ENCODE peak calls at places on chromosomes 12 and 14, in seven cellular contexts. T is NCI-H2081, L is heart left ventricle, C is head of caudate nucleus, S is NCI-H1105 treated with DMSO at 0.1 percent for 48 hours, J is AG09309, I is WERI-Rb-1. G is an unnamed sample.

GRCh38 chr12:64806593-64806992 is 17.9 kb upstream of the TBC1D30 start:
- DNase-seq in T (peak), L (no peak), C (no peak), S (no peak), J (no peak), I (no peak), G (no peak)

GRCh38 chr12:114774181-114774580 is 90.2 kb upstream of the TBX3 start:
- DNase-seq in T (no peak), L (no peak), C (no peak), S (no peak), J (no peak), I (no peak), G (no peak)

GRCh38 chr12:96495841-96496545 is 6.6 kb downstream of the CFAP54 start:
- DNase-seq in T (no peak), L (no peak), C (no peak), S (no peak), J (no peak), I (no peak), G (no peak)

GRCh38 chr12:89709157-89709993 is 737 bp upstream of the ATP2B1 start:
- DNase-seq in T (peak), L (peak), C (peak), S (peak), J (peak), I (peak), G (peak)

GRCh38 chr14:90846511-90846910 is 30.3 kb upstream of the TTC7B start:
- DNase-seq in T (no peak), L (no peak), C (no peak), S (no peak), J (no peak), I (no peak), G (no peak)

GRCh38 chr12:49482095-49483051 is 56.5 kb upstream of the KCNH3 start:
- DNase-seq in T (peak), L (no peak), C (no peak), S (peak), J (no peak), I (no peak), G (no peak)

GRCh38 chr12:51442324-51442723 is 17.7 kb downstream of the SLC4A8 start:
- DNase-seq in T (no peak), L (no peak), C (no peak), S (no peak), J (peak), I (no peak), G (no peak)

GRCh38 chr12:2580821-2581220 is 213.9 kb upstream of the FKBP4 start:
- DNase-seq in T (no peak), L (no peak), C (no peak), S (no peak), J (peak), I (no peak), G (no peak)

GRCh38 chr12:5335059-5335458 is 96.8 kb upstream of the NTF3 start:
- DNase-seq in T (no peak), L (no peak), C (no peak), S (no peak), J (no peak), I (no peak), G (no peak)

GRCh38 chr12:20420557-20420956 is 52.2 kb downstream of the PDE3A start:
- DNase-seq in T (no peak), L (no peak), C (no peak), S (no peak), J (no peak), I (no peak), G (no peak)

GRCh38 chr14:23915559-23915958 is 38.0 kb upstream of the DHRS4 start:
- DNase-seq in T (no peak), L (no peak), C (no peak), S (no peak), J (no peak), I (no peak), G (no peak)

GRCh38 chr14:99727096-99727870 is 43.2 kb downstream of the CYP46A1 start:
- DNase-seq in T (no peak), L (peak), C (peak), S (no peak), J (no peak), I (no peak), G (no peak)

GRCh38 chr12:8989425-8989824 is at the start of gene KLRG1:
- DNase-seq in T (no peak), L (no peak), C (no peak), S (no peak), J (no peak), I (no peak), G (no peak)

GRCh38 chr12:70994217-70994788 is 73.8 kb upstream of the PTPRR start:
- DNase-seq in T (peak), L (no peak), C (no peak), S (no peak), J (peak), I (no peak), G (no peak)

GRCh38 chr12:110565919-110566871 is 16.9 kb downstream of the PPTC7 start:
- DNase-seq in T (peak), L (no peak), C (no peak), S (peak), J (no peak), I (no peak), G (peak)

GRCh38 chr14:57492859-57493258 is 798 bp downstream of the CCDC198 start:
- DNase-seq in T (no peak), L (no peak), C (no peak), S (no peak), J (peak), I (no peak), G (no peak)

GRCh38 chr14:81087230-81087629 is 131.8 kb downstream of the TSHR start:
- DNase-seq in T (no peak), L (no peak), C (no peak), S (no peak), J (no peak), I (no peak), G (no peak)

GRCh38 chr12:41213107-41213506 is 25.0 kb downstream of the PDZRN4 start:
- DNase-seq in T (no peak), L (no peak), C (no peak), S (no peak), J (no peak), I (no peak), G (no peak)

GRCh38 chr14:94617366-94617941 is 5.3 kb downstream of the SERPINA3 start:
- DNase-seq in T (no peak), L (no peak), C (no peak), S (no peak), J (no peak), I (no peak), G (no peak)

GRCh38 chr12:64088431-64089349 is 133.4 kb downstream of the KICS2 start:
- DNase-seq in T (peak), L (peak), C (no peak), S (no peak), J (peak), I (no peak), G (peak)

GRCh38 chr14:39807271-39807670 is 375.0 kb upstream of the FBXO33 start:
- DNase-seq in T (no peak), L (no peak), C (no peak), S (no peak), J (no peak), I (no peak), G (no peak)

GRCh38 chr12:61891632-61892031 is 368.6 kb upstream of the USP15 start:
- DNase-seq in T (no peak), L (no peak), C (no peak), S (no peak), J (no peak), I (no peak), G (no peak)

GRCh38 chr14:96130854-96131253 is 73.8 kb upstream of the BDKRB2 start:
- DNase-seq in T (no peak), L (no peak), C (no peak), S (no peak), J (no peak), I (no peak), G (no peak)

G was measured in hippocampal formation.